ENCODE peak calls at places on chromosomes 16 and 17, in eight cellular contexts. P is pancreas, T is adipocyte, A is upper lobe of right lung, R is tibial artery, Y is mammary epithelial cell, X is HCT116, E is cardiac muscle cell. I is an unnamed sample.

GRCh38 chr17:57257911-57258885 is 1.9 kb downstream of the MSI2 start:
- DNase-seq in P (no peak), T (peak; percentile 35), E (peak; percentile 54), A (no peak), R (no peak), X (no peak), Y (no peak), I (peak; percentile 9)

GRCh38 chr16:30949655-30950515 is 1.0 kb downstream of the ORAI3 start:
- DNase-seq in T (peak; percentile 79), R (peak; percentile 94), A (peak; percentile 83), E (peak; percentile 82), X (peak; percentile 79), Y (peak; percentile 98), P (peak; percentile 84), I (peak; percentile 93)

GRCh38 chr16:84016477-84016876 is 26.1 kb downstream of the SLC38A8 start:
- DNase-seq in E (no peak), Y (no peak), X (no peak), A (peak; percentile 52), R (no peak), P (no peak), T (no peak), I (no peak)

GRCh38 chr16:3215601-3216262 is 19.2 kb downstream of the ZNF200 start:
- DNase-seq in T (no peak), R (no peak), Y (no peak), P (no peak), A (no peak), X (no peak), E (no peak), I (no peak)

GRCh38 chr17:57294629-57295501 is 38.5 kb downstream of the MSI2 start:
- DNase-seq in R (no peak), E (no peak), T (no peak), Y (peak; percentile 16), X (peak; percentile 94), P (no peak), A (no peak), I (no peak)

GRCh38 chr16:844638-845348 is 44.3 kb upstream of the GNG13 start:
- DNase-seq in X (no peak), Y (no peak), R (no peak), T (no peak), E (no peak), A (no peak), P (peak; percentile 64), I (no peak)

GRCh38 chr17:45722161-45722560 is 62.0 kb upstream of the CRHR1 start:
- DNase-seq in A (no peak), T (no peak), Y (no peak), P (no peak), E (peak; percentile 7), R (no peak), X (peak; percentile 16), I (no peak)

GRCh38 chr17:35745246-35745645 is 7.8 kb downstream of the GAS2L2 start:
- DNase-seq in T (no peak), E (no peak), P (no peak), Y (no peak), A (no peak), R (no peak), X (no peak), I (no peak)

GRCh38 chr17:61072648-61073047 is 327.0 kb upstream of the TBX2 start:
- DNase-seq in P (no peak), A (no peak), E (no peak), X (no peak), R (no peak), T (peak; percentile 22), Y (no peak), I (peak; percentile 13)

GRCh38 chr17:75808905-75809621 is 24.5 kb downstream of the UNK start:
- DNase-seq in A (no peak), P (peak; percentile 31), R (peak; percentile 83), T (peak; percentile 35), Y (peak; percentile 86), E (peak; percentile 77), X (no peak), I (no peak)

GRCh38 chr17:57001541-57001940 is 23.6 kb downstream of the SCPEP1 start:
- DNase-seq in X (no peak), A (no peak), Y (no peak), E (no peak), T (no peak), P (no peak), R (no peak), I (no peak)

GRCh38 chr17:44241104-44241503 is 21.6 kb upstream of the UBTF start:
- DNase-seq in A (no peak), R (no peak), Y (no peak), P (no peak), X (no peak), E (no peak), T (no peak), I (no peak)

GRCh38 chr17:32323784-32324590 is 18.0 kb downstream of the C17orf75 start:
- DNase-seq in R (no peak), P (no peak), T (no peak), E (no peak), X (no peak), Y (peak; percentile 72), A (no peak), I (peak; percentile 38)

GRCh38 chr16:88522276-88522949 is 47.8 kb upstream of the ZC3H18 start:
- DNase-seq in X (no peak), E (no peak), P (peak; percentile 52), R (no peak), Y (no peak), T (no peak), A (no peak), I (no peak)
- H3K27me3 ChIP-seq in X (no peaks in the 10 kb centered on the region), E (no peaks in the 10 kb centered on the region), P (no peaks in the 10 kb centered on the region), R (peaks cover 66% of the 10 kb centered on the region), Y (no peaks in the 10 kb centered on the region), T (no peaks in the 10 kb centered on the region), A (no peaks in the 10 kb centered on the region), I (no peaks in the 10 kb centered on the region)

DNA sequence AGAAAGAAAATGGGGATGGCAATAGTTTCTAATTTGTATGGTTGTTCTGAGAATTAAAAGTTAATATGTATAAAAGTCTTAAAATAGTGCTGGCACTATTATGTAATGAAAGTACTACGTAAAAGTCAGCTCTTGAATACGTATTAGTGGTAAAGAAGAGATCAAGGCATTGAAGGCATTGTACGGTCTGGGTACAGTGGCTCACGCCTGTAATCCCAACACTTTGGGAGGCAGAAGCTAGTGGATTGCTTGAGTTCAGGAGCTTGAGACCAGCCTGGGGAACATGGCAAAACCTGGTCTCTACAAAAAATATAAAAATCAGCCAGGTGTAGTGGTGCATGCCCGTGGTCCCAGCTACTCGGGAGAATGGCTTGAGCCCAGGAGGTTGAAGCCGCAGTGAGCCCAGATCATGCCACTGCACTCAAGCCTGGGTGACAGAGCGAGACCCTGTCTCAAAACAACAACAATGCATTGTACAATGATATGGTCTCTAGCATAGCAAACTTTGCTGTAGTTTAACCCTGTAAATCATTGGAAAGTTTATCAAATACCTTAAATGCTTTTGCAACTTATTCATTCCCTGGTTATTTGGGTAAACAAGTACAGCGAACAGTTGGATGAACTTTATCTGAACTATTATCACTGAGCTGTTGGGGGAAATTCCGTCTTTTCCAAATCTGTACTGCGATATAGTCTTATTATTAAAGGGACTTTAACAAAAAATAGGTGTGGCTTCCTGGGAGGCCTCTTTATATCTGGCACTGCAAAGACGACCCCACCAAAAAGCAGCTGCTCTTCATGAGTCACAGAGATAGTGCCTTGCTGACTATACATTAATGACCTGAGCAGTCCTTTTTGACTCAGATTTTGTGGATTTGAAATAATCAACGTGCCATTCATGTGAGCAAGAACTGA is 73.6 kb downstream of the GPRC5B start:
- DNase-seq in X (no peak), Y (peak; percentile 73), A (no peak), E (peak; percentile 84), P (no peak), T (peak; percentile 49), R (no peak), I (peak; percentile 76)
- H3K4me1 ChIP-seq in X (peaks cover 8% of the 10 kb centered on the region), Y (no peaks in the 10 kb centered on the region), A (peaks cover 18% of the 10 kb centered on the region), E (peaks cover 14% of the 10 kb centered on the region), P (peaks cover 26% of the 10 kb centered on the region), T (peaks cover 22% of the 10 kb centered on the region), R (no peaks in the 10 kb centered on the region), I (peaks cover 11% of the 10 kb centered on the region)

DNA sequence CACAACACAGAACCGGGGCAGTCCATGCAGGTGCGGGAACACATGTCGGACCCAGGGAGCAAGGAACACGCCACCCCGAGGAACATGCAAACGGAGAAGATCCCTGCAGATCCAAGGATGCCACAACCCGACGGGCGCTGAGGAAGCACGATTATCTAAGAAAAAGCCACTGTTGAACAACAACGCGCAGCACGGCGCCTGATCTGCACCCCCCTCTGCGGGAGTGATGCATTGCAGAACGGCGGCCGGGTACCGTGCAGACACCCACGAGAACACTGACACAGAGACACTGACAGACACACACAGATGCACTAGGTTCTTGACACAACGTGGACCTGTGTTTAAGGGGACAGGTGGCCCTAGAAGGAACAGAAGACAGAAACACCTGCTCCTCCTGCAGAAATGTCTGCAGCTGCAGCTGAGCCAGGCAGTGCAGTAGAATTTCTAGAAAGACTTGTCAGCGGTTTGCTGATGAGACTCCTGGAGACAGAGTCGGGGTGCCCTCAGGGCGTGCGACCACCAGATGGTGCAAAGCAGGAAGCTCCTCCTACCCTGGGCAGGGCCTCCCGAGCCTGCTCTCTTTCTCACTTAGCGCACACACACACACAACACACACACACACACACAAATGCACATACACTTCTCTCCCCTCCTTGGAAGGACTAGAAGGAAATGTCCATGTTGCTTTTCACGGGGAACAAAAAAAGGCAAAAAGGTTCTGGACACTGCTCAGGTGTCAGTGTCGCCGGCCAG is 7.5 kb downstream of the NPTX1 start:
- DNase-seq in R (no peak), X (no peak), P (no peak), A (no peak), Y (no peak), E (no peak), T (no peak), I (no peak)
- H3K27me3 ChIP-seq in R (peaks cover 92% of the 10 kb centered on the region), X (peaks cover 9% of the 10 kb centered on the region), P (no peaks in the 10 kb centered on the region), A (peaks cover 82% of the 10 kb centered on the region), Y (peaks cover 9% of the 10 kb centered on the region), E (peaks cover 99% of the 10 kb centered on the region), T (peaks cover 77% of the 10 kb centered on the region), I (peaks cover 86% of the 10 kb centered on the region)

GRCh38 chr17:40060887-40061480 is 1.8 kb upstream of the THRA start:
- DNase-seq in A (no peak), E (no peak), Y (no peak), T (no peak), P (peak; percentile 56), R (no peak), X (no peak), I (no peak)

GRCh38 chr17:40063915-40064531 is 1.3 kb downstream of the THRA start:
- DNase-seq in T (no peak), A (peak; percentile 77), X (no peak), Y (no peak), P (no peak), E (no peak), R (no peak), I (no peak)

GRCh38 chr17:40061532-40062038 is 1.2 kb upstream of the THRA start:
- DNase-seq in P (no peak), A (no peak), E (no peak), T (no peak), X (no peak), R (no peak), Y (no peak), I (no peak)

GRCh38 chr17:40063034-40063765 is 435 bp downstream of the THRA start:
- DNase-seq in A (peak; percentile 88), Y (peak; percentile 33), T (peak; percentile 72), E (peak; percentile 55), R (peak; percentile 77), P (peak; percentile 85), X (no peak), I (no peak)

GRCh38 chr17:40062347-40063033 is at the start of gene THRA:
- DNase-seq in P (peak; percentile 23), E (peak; percentile 66), A (peak; percentile 90), R (peak; percentile 65), X (no peak), T (peak; percentile 90), Y (no peak), I (no peak)
- H3K4me1 ChIP-seq in P (peaks cover 5% of the 10 kb centered on the region), E (peaks cover 31% of the 10 kb centered on the region), A (peaks cover 32% of the 10 kb centered on the region), R (peaks cover 37% of the 10 kb centered on the region), X (peaks cover 27% of the 10 kb centered on the region), T (peaks cover 31% of the 10 kb centered on the region), Y (peaks cover 20% of the 10 kb centered on the region), I (peaks cover 8% of the 10 kb centered on the region)